ENCODE peak calls at places on chromosomes 4 and X, in eight cellular contexts. R is SK-MEL-5; W is T-helper 9 cell; M is activated naive CD4-positive, alpha-beta T cell treated with anti-CD3 and anti-CD28 coated beads, Interleukin-2, amount 10 ng/mL, durations not matched to agents 7 days and 5 days; G is activated CD4-positive, alpha-beta memory T cell treated with anti-CD3 and anti-CD28 coated beads for 36 hours; L is T-helper 1 cell; N is GM13977; V is BJ. J is an unnamed sample.

GRCh38 chrX:18674788-18675735 is 3.2 kb upstream of the RS1 start:
- DNase-seq in R (peak), W (peak), M (peak), G (peak), L (peak), N (peak), V (peak), J (no peak)

GRCh38 chr4:142272452-142272851 is 573.6 kb downstream of the INPP4B start:
- DNase-seq in R (no peak), W (no peak), M (no peak), G (no peak), L (no peak), N (no peak), V (no peak), J (no peak)

GRCh38 chrX:21658152-21658737 is at the start of gene KLHL34:
- DNase-seq in R (no peak), W (no peak), M (peak), G (peak), L (no peak), N (peak), V (no peak), J (no peak)

GRCh38 chr4:109378076-109378475 is 55.5 kb upstream of the SEC24B start:
- DNase-seq in R (no peak), W (no peak), M (no peak), G (no peak), L (no peak), N (no peak), V (no peak), J (no peak)

GRCh38 chr4:36192922-36193321 is 51.4 kb downstream of the ARAP2 start:
- DNase-seq in R (no peak), W (no peak), M (no peak), G (no peak), L (no peak), N (no peak), V (no peak), J (no peak)

GRCh38 chr4:111037591-111037990 is 414.7 kb upstream of the PITX2 start:
- DNase-seq in R (no peak), W (no peak), M (no peak), G (no peak), L (no peak), N (no peak), V (no peak), J (no peak)

GRCh38 chrX:123206222-123206621 is 22.1 kb downstream of the GRIA3 start:
- DNase-seq in R (no peak), W (no peak), M (no peak), G (no peak), L (no peak), N (no peak), V (no peak), J (no peak)

GRCh38 chr4:86013623-86014022 is 346.2 kb downstream of the MAPK10 start:
- DNase-seq in R (no peak), W (no peak), M (no peak), G (no peak), L (no peak), N (no peak), V (no peak), J (no peak)

GRCh38 chrX:100829730-100830129 is 9.5 kb downstream of the CSTF2 start:
- DNase-seq in R (no peak), W (no peak), M (no peak), G (peak), L (peak), N (no peak), V (no peak), J (peak)

GRCh38 chr4:111641813-111642579 is 503.3 kb upstream of the FAM241A start:
- DNase-seq in R (peak), W (no peak), M (peak), G (peak), L (peak), N (peak), V (peak), J (peak)

GRCh38 chr4:126850286-126850685 is 782.5 kb upstream of the INTU start:
- DNase-seq in R (peak), W (no peak), M (no peak), G (no peak), L (no peak), N (no peak), V (peak), J (no peak)

GRCh38 chr4:23149815-23150214 is 457.1 kb downstream of the GBA3 start:
- DNase-seq in R (no peak), W (no peak), M (no peak), G (no peak), L (no peak), N (no peak), V (no peak), J (no peak)

GRCh38 chr4:137558951-137559350 is 26.7 kb upstream of the PCDH18 start:
- DNase-seq in R (peak), W (no peak), M (no peak), G (no peak), L (no peak), N (no peak), V (no peak), J (no peak)

GRCh38 chr4:165326831-165327210 is 648 bp upstream of the MSMO1 start:
- DNase-seq in R (no peak), W (no peak), M (no peak), G (peak), L (no peak), N (peak), V (no peak), J (no peak)

GRCh38 chrX:40201486-40201885 is 103.7 kb upstream of the BCOR start:
- DNase-seq in R (no peak), W (no peak), M (peak), G (peak), L (peak), N (peak), V (no peak), J (no peak)

GRCh38 chr4:61572160-61572559 is 372.0 kb downstream of the ADGRL3 start:
- DNase-seq in R (no peak), W (no peak), M (no peak), G (no peak), L (no peak), N (no peak), V (no peak), J (peak)

GRCh38 chrX:10246846-10247245 is 90.1 kb downstream of the CLCN4 start:
- DNase-seq in R (no peak), W (no peak), M (no peak), G (no peak), L (no peak), N (no peak), V (no peak), J (no peak)

GRCh38 chrX:132114607-132115006 is 13.2 kb downstream of the FRMD7 start:
- DNase-seq in R (no peak), W (no peak), M (no peak), G (no peak), L (no peak), N (no peak), V (no peak), J (no peak)

GRCh38 chr4:151983854-151984253 is 223.0 kb upstream of the GATB start:
- DNase-seq in R (no peak), W (no peak), M (no peak), G (no peak), L (no peak), N (no peak), V (no peak), J (no peak)

GRCh38 chr4:38190717-38191178 is 230.6 kb downstream of the PTTG2 start:
- DNase-seq in R (peak), W (no peak), M (no peak), G (no peak), L (no peak), N (no peak), V (peak), J (no peak)

GRCh38 chrX:135112096-135112729 is 8.1 kb downstream of the ETDB start:
- DNase-seq in R (peak), W (peak), M (peak), G (peak), L (peak), N (no peak), V (no peak), J (no peak)

GRCh38 chr4:158995040-158995439 is 107.8 kb upstream of the RAPGEF2 start:
- DNase-seq in R (no peak), W (no peak), M (no peak), G (no peak), L (no peak), N (no peak), V (no peak), J (no peak)

GRCh38 chr4:180610317-180610716 is 1632.9 kb upstream of the TENM3 start:
- DNase-seq in R (no peak), W (no peak), M (no peak), G (no peak), L (no peak), N (no peak), V (no peak), J (no peak)

GRCh38 chrX:150692296-150692695 is 900 bp upstream of the MTMR1 start:
- DNase-seq in R (no peak), W (no peak), M (no peak), G (peak), L (peak), N (no peak), V (no peak), J (no peak)

GRCh38 chr4:10584042-10584441 is 100.5 kb downstream of the CLNK start:
- DNase-seq in R (peak), W (no peak), M (peak), G (peak), L (no peak), N (peak), V (peak), J (no peak)

GRCh38 chr4:100486496-100486895 is 31.3 kb downstream of the EMCN start:
- DNase-seq in R (no peak), W (no peak), M (no peak), G (no peak), L (no peak), N (no peak), V (no peak), J (no peak)

GRCh38 chr4:47466061-47466785 is 2.7 kb upstream of the COMMD8 start:
- DNase-seq in R (no peak), W (no peak), M (no peak), G (no peak), L (no peak), N (no peak), V (no peak), J (no peak)

GRCh38 chr4:146134761-146135160 is 40.8 kb upstream of the LSM6 start:
- DNase-seq in R (no peak), W (no peak), M (no peak), G (no peak), L (no peak), N (no peak), V (no peak), J (no peak)

GRCh38 chr4:11700751-11701226 is 272.1 kb upstream of the HS3ST1 start:
- DNase-seq in R (no peak), W (no peak), M (no peak), G (no peak), L (no peak), N (no peak), V (no peak), J (no peak)